ENCODE peak calls at places on chromosomes 6 and 20, in seven cellular contexts. N is astrocyte of the spinal cord; L is left ventricle myocardium superior; C is Kasumi-1; A is activated CD4-positive, alpha-beta T cell treated with anti-CD3 and anti-CD28 coated beads for 48 hours; T is foreskin fibroblast; W is fibroblast of mammary gland. K is an unnamed sample.

GRCh38 chr20:34945315-34946077 is 10.1 kb downstream of the GSS start:
- DNase-seq in C (no peak), L (no peak), A (no peak), N (no peak), T (no peak), W (no peak), K (no peak)

GRCh38 chr20:57996465-57996864 is 232.0 kb downstream of the ANKRD60 start:
- DNase-seq in A (no peak), T (no peak), N (no peak), L (no peak), C (no peak), W (no peak), K (no peak)

GRCh38 chr6:82506526-82506925 is 142.9 kb downstream of the TPBG start:
- DNase-seq in W (peak; percentile 62), T (peak; percentile 16), N (no peak), L (no peak), A (no peak), C (no peak), K (no peak)

GRCh38 chr20:7302256-7302655 is 534.8 kb downstream of the BMP2 start:
- DNase-seq in W (no peak), N (no peak), L (no peak), T (no peak), C (no peak), A (no peak), K (no peak)

GRCh38 chr6:130647221-130647620 is 180.0 kb upstream of the SMLR1 start:
- DNase-seq in L (no peak), C (no peak), A (no peak), T (no peak), W (no peak), N (peak; percentile 41), K (no peak)

GRCh38 chr6:36827261-36828079 is 11.8 kb downstream of the CPNE5 start:
- DNase-seq in L (no peak), C (peak; percentile 97), T (peak; percentile 70), N (peak; percentile 90), A (peak; percentile 38), W (peak; percentile 78), K (no peak)

GRCh38 chr20:57558614-57559285 is 2.2 kb upstream of the PCK1 start:
- DNase-seq in W (no peak), N (no peak), T (no peak), C (no peak), A (no peak), L (no peak), K (no peak)

GRCh38 chr20:47237715-47238114 is 118.8 kb downstream of the ZMYND8 start:
- DNase-seq in T (no peak), A (no peak), W (peak; percentile 46), C (no peak), L (no peak), N (no peak), K (no peak)

GRCh38 chr6:47168176-47168575 is 126.0 kb upstream of the ADGRF1 start:
- DNase-seq in T (peak; percentile 98), N (peak; percentile 97), C (peak; percentile 71), A (no peak), L (peak; percentile 50), W (peak; percentile 98), K (peak; percentile 68)

GRCh38 chr6:98944598-98945011 is 3.1 kb downstream of the FBXL4 start:
- DNase-seq in L (no peak), T (peak; percentile 47), C (no peak), N (peak; percentile 14), A (no peak), W (peak; percentile 73), K (no peak)

GRCh38 chr6:17905611-17906592 is 81.5 kb downstream of the KIF13A start:
- DNase-seq in N (peak; percentile 72), A (no peak), T (peak; percentile 78), C (no peak), W (peak; percentile 86), L (no peak), K (no peak)

GRCh38 chr6:4853782-4854511 is 77.7 kb downstream of the CDYL start:
- DNase-seq in L (no peak), T (no peak), N (no peak), A (peak; percentile 39), W (peak; percentile 13), C (no peak), K (no peak)

GRCh38 chr6:118350881-118351430 is 197.1 kb upstream of the PLN start:
- DNase-seq in W (peak; percentile 36), T (peak; percentile 81), L (no peak), C (no peak), N (no peak), A (no peak), K (no peak)

GRCh38 chr20:49323622-49324238 is 45.9 kb upstream of the ZNFX1 start:
- DNase-seq in L (no peak), A (peak; percentile 28), C (peak; percentile 81), W (peak; percentile 72), N (peak; percentile 76), T (peak; percentile 72), K (no peak)

GRCh38 chr20:35395728-35396127 is 16.0 kb downstream of the UQCC1 start:
- DNase-seq in N (peak; percentile 86), W (peak; percentile 80), L (no peak), T (peak; percentile 49), A (no peak), C (no peak), K (no peak)